ENCODE peak calls at places on chromosomes 13 and 19, in four cellular contexts. A, S, K and E are unnamed samples.

GRCh38 chr13:40813662-40814454 is 24.4 kb downstream of the SLC25A15 start:
- DNase-seq in S (no peak), K (no peak), A (no peak), E (no peak)

GRCh38 chr19:45177817-45178261 is at the start of gene TRAPPC6A:
- DNase-seq in A (no peak), K (no peak), S (no peak), E (peak)

GRCh38 chr19:16247353-16248182 is 49.9 kb downstream of the AP1M1 start:
- DNase-seq in S (peak), K (peak), A (peak), E (peak)

GRCh38 chr19:29753934-29754305 is 38.9 kb upstream of the C19orf12 start:
- DNase-seq in K (no peak), S (no peak), A (no peak), E (no peak)

GRCh38 chr13:25874907-25875306 is 176.9 kb downstream of the SHISA2 start:
- DNase-seq in S (no peak), K (no peak), A (no peak), E (no peak)

GRCh38 chr19:38917921-38918491 is 6.0 kb upstream of the CCER2 start:
- DNase-seq in A (no peak), K (no peak), S (no peak), E (peak)

GRCh38 chr19:452829-453228 is 8.0 kb downstream of the SHC2 start:
- DNase-seq in K (no peak), S (no peak), A (no peak), E (no peak)

GRCh38 chr19:50514346-50515167 is 844 bp upstream of the ASPDH start:
- DNase-seq in K (no peak), A (peak), S (peak), E (no peak)

GRCh38 chr19:45175663-45176345 is 2.2 kb downstream of the TRAPPC6A start:
- DNase-seq in K (no peak), A (peak), S (no peak), E (no peak)

GRCh38 chr13:66578305-66578704 is 651.8 kb downstream of the PCDH9 start:
- DNase-seq in S (no peak), K (no peak), A (no peak), E (no peak)

GRCh38 chr13:29771247-29771646 is 79.2 kb downstream of the UBL3 start:
- DNase-seq in S (no peak), K (no peak), A (no peak), E (peak)

GRCh38 chr13:23934481-23934880 is 37.2 kb upstream of the C1QTNF9B start:
- DNase-seq in A (no peak), S (no peak), K (no peak), E (no peak)

GRCh38 chr13:49746111-49746510 is 46.4 kb downstream of the KPNA3 start:
- DNase-seq in K (no peak), A (no peak), S (no peak), E (no peak)

GRCh38 chr19:39133431-39134270 is 8.1 kb downstream of the PAK4 start:
- DNase-seq in K (peak), A (no peak), S (no peak), E (no peak)

GRCh38 chr13:44107357-44108121 is 227.8 kb downstream of the LACC1 start:
- DNase-seq in K (no peak), A (no peak), S (no peak), E (no peak)

GRCh38 chr13:59364508-59365187 is 799.1 kb downstream of the DIAPH3 start:
- DNase-seq in K (no peak), A (no peak), S (no peak), E (no peak)